ENCODE peak calls at places on chromosomes 4 and X, in five cellular contexts. J is RCC 7860, I is Calu3, W is NCI-H1436, U is fibroblast of lung. O is an unnamed sample.

GRCh38 chrX:41739871-41740270 is 15.9 kb downstream of the GPR82 start:
- DNase-seq in I (no peak), U (no peak), J (no peak), W (no peak), O (no peak)

GRCh38 chrX:97267376-97267775 is 383.7 kb downstream of the RPA4 start:
- DNase-seq in J (no peak), I (no peak), W (no peak), U (peak), O (no peak)

GRCh38 chr4:79964715-79965345 is 108.2 kb downstream of the ANTXR2 start:
- DNase-seq in W (no peak), J (no peak), U (peak), I (no peak), O (no peak)

GRCh38 chr4:93312299-93312698 is 516.3 kb upstream of the ATOH1 start:
- DNase-seq in U (no peak), W (no peak), I (no peak), J (no peak), O (no peak)

GRCh38 chr4:73707269-73707875 is 33.0 kb upstream of the CXCL8 start:
- DNase-seq in W (no peak), I (no peak), J (peak), U (no peak), O (no peak)

GRCh38 chr4:119589165-119589564 is 39.4 kb downstream of the PDE5A start:
- DNase-seq in W (no peak), I (no peak), U (no peak), J (no peak), O (no peak)

GRCh38 chr4:184252136-184253071 is 34.7 kb upstream of the ENPP6 start:
- DNase-seq in I (no peak), J (no peak), W (no peak), U (no peak), O (no peak)

GRCh38 chrX:114800719-114801118 is 216.7 kb downstream of the IL13RA2 start:
- DNase-seq in U (peak), W (no peak), I (peak), J (peak), O (peak)

GRCh38 chr4:173231916-173232315 is 63.3 kb downstream of the GALNT7 start:
- DNase-seq in W (no peak), J (no peak), I (no peak), U (peak), O (no peak)

GRCh38 chr4:87901426-87901825 is 68.7 kb downstream of the MEPE start:
- DNase-seq in U (peak), I (no peak), J (no peak), W (no peak), O (no peak)

GRCh38 chrX:1493317-1493856 is 40.7 kb upstream of the ASMTL start:
- DNase-seq in J (no peak), U (no peak), W (no peak), I (no peak), O (no peak)

GRCh38 chr4:15378493-15378892 is 49.3 kb upstream of the C1QTNF7 start:
- DNase-seq in J (no peak), W (no peak), U (no peak), I (no peak), O (no peak)

GRCh38 chr4:78634011-78634664 is 82.6 kb downstream of the ANXA3 start:
- DNase-seq in U (peak), I (no peak), W (no peak), J (no peak), O (no peak)

GRCh38 chr4:81845761-81846160 is 374.1 kb upstream of the RASGEF1B start:
- DNase-seq in W (no peak), I (no peak), U (no peak), J (no peak), O (no peak)

GRCh38 chr4:138217567-138217966 is 24.6 kb downstream of the SLC7A11 start:
- DNase-seq in W (no peak), U (no peak), J (no peak), I (no peak), O (no peak)

GRCh38 chr4:98801259-98801725 is 127.6 kb downstream of the EIF4E start:
- DNase-seq in I (no peak), W (no peak), J (no peak), U (no peak), O (no peak)

GRCh38 chr4:172073590-172073989 is 260.4 kb downstream of the GALNTL6 start:
- DNase-seq in U (no peak), I (no peak), J (no peak), W (no peak), O (no peak)

GRCh38 chr4:169774466-169775445 is 17.0 kb upstream of the HPF1 start:
- DNase-seq in W (no peak), U (no peak), J (no peak), I (no peak), O (no peak)

GRCh38 chr4:74456849-74457395 is 12.0 kb downstream of the AREG start:
- DNase-seq in J (no peak), I (no peak), U (no peak), W (no peak), O (no peak)

GRCh38 chr4:128854433-128854832 is 44.9 kb downstream of the JADE1 start:
- DNase-seq in U (peak), W (no peak), J (no peak), I (no peak), O (no peak)

GRCh38 chrX:1389993-1390285 is 2.0 kb downstream of the SLC25A6 start:
- DNase-seq in I (no peak), W (no peak), U (no peak), J (no peak), O (no peak)

GRCh38 chr4:139617702-139618490 is 47.7 kb upstream of the MGST2 start:
- DNase-seq in I (no peak), J (no peak), W (no peak), U (no peak), O (peak)

GRCh38 chrX:70033348-70033747 is 16.4 kb downstream of the AWAT2 start:
- DNase-seq in U (no peak), I (peak), W (peak), J (no peak), O (peak)

GRCh38 chr4:5385741-5386251 is 322.6 kb downstream of the EVC2 start:
- DNase-seq in I (no peak), W (no peak), U (no peak), J (no peak), O (no peak)

GRCh38 chr4:93764647-93765246 is 63.8 kb upstream of the ATOH1 start:
- DNase-seq in I (peak), U (peak), J (peak), W (peak), O (peak)

GRCh38 chr4:144338834-144339233 is 198.3 kb upstream of the GYPA start:
- DNase-seq in W (no peak), J (no peak), U (no peak), I (peak), O (no peak)